ENCODE peak calls at places on chromosomes 6 and 20, in six cellular contexts. B, Y, F, Z, G and U are unnamed samples.

GRCh38 chr20:11948809-11949208 is 31.1 kb downstream of the BTBD3 start:
- DNase-seq in B (no peak), Y (no peak), F (no peak), Z (no peak), G (no peak), U (no peak)

GRCh38 chr6:125114248-125114858 is 39.2 kb upstream of the TPD52L1 start:
- DNase-seq in B (peak), Y (no peak), F (peak), Z (peak), G (no peak), U (peak)

GRCh38 chr20:41364967-41365765 is 1.5 kb downstream of the EMILIN3 start:
- DNase-seq in B (no peak), Y (no peak), F (no peak), Z (no peak), G (no peak), U (no peak)

GRCh38 chr6:106026748-106027147 is 59.4 kb upstream of the PRDM1 start:
- DNase-seq in B (no peak), Y (peak), F (no peak), Z (no peak), G (no peak), U (no peak)

GRCh38 chr20:41853803-41854202 is 235.6 kb upstream of the CHD6 start:
- DNase-seq in B (no peak), Y (no peak), F (no peak), Z (no peak), G (no peak), U (no peak)

GRCh38 chr6:107408714-107409113 is 50.6 kb downstream of the PDSS2 start:
- DNase-seq in B (no peak), Y (no peak), F (no peak), Z (no peak), G (no peak), U (no peak)

GRCh38 chr6:3542032-3542640 is 85.3 kb upstream of the SLC22A23 start:
- DNase-seq in B (no peak), Y (no peak), F (no peak), Z (no peak), G (no peak), U (no peak)

GRCh38 chr6:26124550-26125014 is 37.4 kb downstream of the HFE start:
- DNase-seq in B (no peak), Y (no peak), F (peak), Z (peak), G (no peak), U (no peak)

GRCh38 chr20:4130404-4131189 is 115.2 kb upstream of the RNF24 start:
- DNase-seq in B (peak), Y (no peak), F (no peak), Z (no peak), G (peak), U (no peak)

GRCh38 chr6:107314644-107315043 is 144.7 kb downstream of the PDSS2 start:
- DNase-seq in B (no peak), Y (no peak), F (no peak), Z (no peak), G (no peak), U (peak)

GRCh38 chr6:38801305-38801704 is 86.2 kb downstream of the DNAH8 start:
- DNase-seq in B (no peak), Y (no peak), F (no peak), Z (no peak), G (no peak), U (no peak)

GRCh38 chr6:34491091-34491430 is 25.2 kb downstream of the PACSIN1 start:
- DNase-seq in B (no peak), Y (no peak), F (no peak), Z (no peak), G (no peak), U (no peak)

GRCh38 chr6:148818939-148819575 is 72.2 kb downstream of the UST start:
- DNase-seq in B (no peak), Y (no peak), F (no peak), Z (peak), G (no peak), U (no peak)

GRCh38 chr6:154721460-154721859 is 11.8 kb upstream of the SCAF8 start:
- DNase-seq in B (no peak), Y (no peak), F (no peak), Z (no peak), G (no peak), U (no peak)

GRCh38 chr20:53943522-53944291 is 126.7 kb downstream of the BCAS1 start:
- DNase-seq in B (no peak), Y (no peak), F (no peak), Z (peak), G (no peak), U (peak)

GRCh38 chr6:29685718-29686326 is 4.9 kb upstream of the ZFP57 start:
- DNase-seq in B (no peak), Y (no peak), F (no peak), Z (peak), G (no peak), U (no peak)

GRCh38 chr6:122476131-122476530 is 4.5 kb upstream of the SERINC1 start:
- DNase-seq in B (peak), Y (no peak), F (no peak), Z (peak), G (peak), U (peak)

GRCh38 chr6:3001773-3002293 is 2.1 kb downstream of the NQO2 start:
- DNase-seq in B (peak), Y (no peak), F (peak), Z (peak), G (peak), U (peak)

GRCh38 chr6:68968301-68968649 is 333.2 kb downstream of the ADGRB3 start:
- DNase-seq in B (no peak), Y (no peak), F (no peak), Z (no peak), G (no peak), U (no peak)

GRCh38 chr20:63313349-63314014 is 20.5 kb downstream of the COL20A1 start:
- DNase-seq in B (no peak), Y (no peak), F (no peak), Z (no peak), G (no peak), U (no peak)

GRCh38 chr6:14542670-14543366 is 425.2 kb downstream of the CD83 start:
- DNase-seq in B (no peak), Y (peak), F (peak), Z (no peak), G (no peak), U (no peak)

GRCh38 chr20:63440366-63440955 is 32.0 kb downstream of the KCNQ2 start:
- DNase-seq in B (no peak), Y (no peak), F (no peak), Z (no peak), G (no peak), U (no peak)

GRCh38 chr20:62815066-62815991 is 1.5 kb upstream of the COL9A3 start:
- DNase-seq in B (no peak), Y (no peak), F (no peak), Z (peak), G (no peak), U (peak)

GRCh38 chr6:126112171-126112632 is 125.9 kb downstream of the TRMT11 start:
- DNase-seq in B (peak), Y (no peak), F (no peak), Z (no peak), G (peak), U (no peak)

GRCh38 chr6:47464052-47464451 is 13.5 kb upstream of the CD2AP start:
- DNase-seq in B (peak), Y (no peak), F (no peak), Z (no peak), G (no peak), U (no peak)

GRCh38 chr20:57281900-57282299 is 15.5 kb upstream of the BMP7 start:
- DNase-seq in B (no peak), Y (no peak), F (no peak), Z (no peak), G (no peak), U (no peak)

GRCh38 chr6:106519460-106520394 is 109.6 kb downstream of the RTN4IP1 start:
- DNase-seq in B (peak), Y (peak), F (peak), Z (no peak), G (peak), U (no peak)

GRCh38 chr20:24451992-24452391 is 17.4 kb upstream of the SYNDIG1 start:
- DNase-seq in B (no peak), Y (no peak), F (no peak), Z (no peak), G (no peak), U (no peak)

GRCh38 chr6:44697333-44697732 is 309.8 kb downstream of the CDC5L start:
- DNase-seq in B (no peak), Y (no peak), F (no peak), Z (peak), G (no peak), U (no peak)

GRCh38 chr20:64133951-64134407 is 26.6 kb upstream of the NPBWR2 start:
- DNase-seq in B (no peak), Y (no peak), F (no peak), Z (peak), G (no peak), U (no peak)

GRCh38 chr6:166936079-166936787 is 20.1 kb downstream of the RNASET2 start:
- DNase-seq in B (no peak), Y (no peak), F (no peak), Z (no peak), G (no peak), U (no peak)

GRCh38 chr6:159961523-159961922 is 7.4 kb upstream of the IGF2R start:
- DNase-seq in B (no peak), Y (no peak), F (peak), Z (no peak), G (no peak), U (no peak)

GRCh38 chr20:38227578-38228360 is 32.8 kb downstream of the KIAA1755 start:
- DNase-seq in B (no peak), Y (no peak), F (no peak), Z (no peak), G (no peak), U (no peak)

GRCh38 chr6:636488-636887 is 20.4 kb downstream of the HUS1B start:
- DNase-seq in B (no peak), Y (peak), F (no peak), Z (no peak), G (no peak), U (no peak)

GRCh38 chr6:87277123-87277522 is 45.3 kb upstream of the SMIM8 start:
- DNase-seq in B (peak), Y (no peak), F (no peak), Z (no peak), G (no peak), U (peak)

GRCh38 chr6:18245642-18246041 is 18.7 kb downstream of the DEK start:
- DNase-seq in B (no peak), Y (no peak), F (no peak), Z (no peak), G (no peak), U (no peak)

GRCh38 chr20:58268936-58269619 is 40.4 kb upstream of the RAB22A start:
- DNase-seq in B (no peak), Y (no peak), F (no peak), Z (no peak), G (no peak), U (no peak)

GRCh38 chr20:2866236-2866635 is 7.0 kb upstream of the PTPRA start:
- DNase-seq in B (no peak), Y (no peak), F (no peak), Z (no peak), G (no peak), U (no peak)

GRCh38 chr6:71134929-71135642 is 153.5 kb upstream of the OGFRL1 start:
- DNase-seq in B (peak), Y (no peak), F (no peak), Z (peak), G (no peak), U (peak)

GRCh38 chr20:62914970-62915457 is 11.3 kb downstream of the DIDO1 start:
- DNase-seq in B (peak), Y (no peak), F (no peak), Z (peak), G (no peak), U (peak)

GRCh38 chr6:97198181-97198580 is 84.8 kb downstream of the MMS22L start:
- DNase-seq in B (no peak), Y (no peak), F (no peak), Z (no peak), G (no peak), U (no peak)

GRCh38 chr6:97205936-97206335 is 77.1 kb downstream of the MMS22L start:
- DNase-seq in B (no peak), Y (no peak), F (no peak), Z (peak), G (no peak), U (no peak)

GRCh38 chr6:97207383-97207782 is 75.6 kb downstream of the MMS22L start:
- DNase-seq in B (no peak), Y (no peak), F (no peak), Z (no peak), G (no peak), U (no peak)

GRCh38 chr6:97203343-97203742 is 79.7 kb downstream of the MMS22L start:
- DNase-seq in B (no peak), Y (no peak), F (no peak), Z (no peak), G (no peak), U (no peak)
- TF ChIP-seq REST in B (no peak), Y (no peak), F (no peak), Z (no peak), G (no peak), U (no peak)

GRCh38 chr6:12467706-12468670 is 177.8 kb downstream of the EDN1 start:
- DNase-seq in B (no peak), Y (no peak), F (no peak), Z (no peak), G (no peak), U (no peak)
- TF ChIP-seq REST in B (no peak), Y (no peak), F (no peak), Z (no peak), G (no peak), U (no peak)

GRCh38 chr6:135939216-135939610 is 87.7 kb downstream of the PDE7B start:
- DNase-seq in B (no peak), Y (no peak), F (no peak), Z (no peak), G (no peak), U (no peak)
- TF ChIP-seq REST in B (no peak), Y (no peak), F (no peak), Z (no peak), G (no peak), U (no peak)

GRCh38 chr6:155853011-155853410 is 397.4 kb upstream of the NOX3 start:
- DNase-seq in B (no peak), Y (no peak), F (no peak), Z (no peak), G (no peak), U (no peak)

GRCh38 chr6:155854787-155855186 is 399.1 kb upstream of the NOX3 start:
- DNase-seq in B (no peak), Y (no peak), F (no peak), Z (no peak), G (no peak), U (no peak)

DNA sequence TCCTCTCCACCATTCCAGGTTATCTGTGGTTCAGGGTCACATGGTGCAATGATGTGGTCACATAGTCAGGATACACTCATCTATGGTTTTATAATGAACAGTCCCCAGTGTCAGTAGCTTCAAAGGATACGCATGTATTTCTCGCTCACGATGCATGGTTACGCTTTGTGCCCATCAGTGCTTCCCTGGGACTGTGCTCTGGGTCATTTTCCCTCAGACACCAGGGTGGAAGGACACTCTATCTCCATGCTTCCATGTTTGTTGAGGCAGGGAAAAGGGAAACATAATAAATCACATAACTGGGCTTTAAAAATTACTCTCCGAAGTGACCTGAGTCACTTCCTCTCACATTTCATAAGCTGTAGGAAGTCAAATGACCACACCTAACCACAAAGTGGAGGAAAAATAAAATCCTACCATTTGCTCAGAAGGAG is 394.8 kb upstream of the NOX3 start:
- DNase-seq in B (no peak), Y (no peak), F (peak), Z (no peak), G (peak), U (no peak)
- TF ChIP-seq REST in B (no peak), Y (no peak), F (no peak), Z (no peak), G (no peak), U (no peak)

DNA sequence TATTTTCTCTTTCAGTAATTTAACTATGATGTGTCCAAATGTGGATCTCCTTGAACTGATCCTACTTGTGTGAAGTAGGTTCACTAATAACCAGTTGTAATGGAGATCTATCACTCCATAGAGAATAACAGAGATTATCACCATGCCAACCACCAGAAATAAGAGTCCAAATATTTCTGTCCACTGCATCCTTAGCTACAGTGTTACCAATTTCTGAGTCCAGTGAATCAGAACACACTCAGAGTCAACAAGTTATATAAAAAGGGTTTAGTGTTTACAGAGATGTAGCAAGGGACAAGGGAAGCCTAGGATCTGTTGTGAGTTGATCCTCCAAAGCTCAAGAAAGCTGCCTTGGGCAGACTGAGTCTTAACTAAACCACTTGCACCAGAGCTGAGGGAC is 882.8 kb downstream of the TBC1D32 start:
- DNase-seq in B (no peak), Y (no peak), F (no peak), Z (no peak), G (no peak), U (no peak)
- TF ChIP-seq REST in B (no peak), Y (no peak), F (no peak), Z (no peak), G (no peak), U (no peak)

GRCh38 chr20:1295276-1295930 is 29.3 kb downstream of the SNPH start:
- DNase-seq in B (no peak), Y (no peak), F (no peak), Z (no peak), G (no peak), U (no peak)

GRCh38 chr20:1296117-1296610 is 30.1 kb downstream of the SNPH start:
- DNase-seq in B (no peak), Y (no peak), F (no peak), Z (no peak), G (no peak), U (no peak)

GRCh38 chr20:1298166-1298565 is 30.8 kb downstream of the SDCBP2 start:
- DNase-seq in B (no peak), Y (no peak), F (no peak), Z (no peak), G (no peak), U (no peak)

GRCh38 chr20:1297486-1297885 is 31.4 kb downstream of the SNPH start:
- DNase-seq in B (no peak), Y (no peak), F (no peak), Z (no peak), G (no peak), U (no peak)

DNA sequence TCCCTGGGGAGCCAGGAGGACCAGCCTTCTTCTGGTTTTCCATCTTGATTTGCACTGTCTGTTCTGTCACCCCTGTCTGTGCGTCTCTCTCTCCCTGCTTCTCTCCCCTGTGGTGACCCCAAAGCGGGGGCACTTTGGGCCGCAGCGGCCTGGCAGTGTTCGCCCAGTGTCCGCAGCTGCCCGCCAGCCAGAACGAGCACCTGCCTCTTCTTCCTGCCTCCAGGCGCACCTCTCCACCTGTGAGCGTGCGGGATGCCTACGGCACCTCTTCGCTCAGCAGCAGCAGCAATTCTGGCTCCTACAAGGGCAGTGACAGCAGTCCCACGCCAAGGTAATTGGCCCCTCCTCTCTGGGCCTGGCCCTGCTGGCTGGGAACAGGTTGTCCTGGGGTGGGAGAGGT is 30.8 kb downstream of the SNPH start:
- DNase-seq in B (no peak), Y (no peak), F (no peak), Z (no peak), G (no peak), U (no peak)
- TF ChIP-seq REST in B (no peak), Y (no peak), F (no peak), Z (no peak), G (no peak), U (no peak)

GRCh38 chr6:169174516-169175359 is 78.9 kb downstream of the THBS2 start:
- DNase-seq in B (no peak), Y (no peak), F (no peak), Z (no peak), G (no peak), U (no peak)
- TF ChIP-seq REST in B (no peak), Y (no peak), F (no peak), Z (no peak), G (no peak), U (no peak)

GRCh38 chr6:134787261-134787871 is 162.5 kb downstream of the ALDH8A1 start:
- DNase-seq in B (peak), Y (no peak), F (peak), Z (no peak), G (peak), U (no peak)
- TF ChIP-seq REST in B (no peak), Y (no peak), F (no peak), Z (no peak), G (no peak), U (no peak)

DNA sequence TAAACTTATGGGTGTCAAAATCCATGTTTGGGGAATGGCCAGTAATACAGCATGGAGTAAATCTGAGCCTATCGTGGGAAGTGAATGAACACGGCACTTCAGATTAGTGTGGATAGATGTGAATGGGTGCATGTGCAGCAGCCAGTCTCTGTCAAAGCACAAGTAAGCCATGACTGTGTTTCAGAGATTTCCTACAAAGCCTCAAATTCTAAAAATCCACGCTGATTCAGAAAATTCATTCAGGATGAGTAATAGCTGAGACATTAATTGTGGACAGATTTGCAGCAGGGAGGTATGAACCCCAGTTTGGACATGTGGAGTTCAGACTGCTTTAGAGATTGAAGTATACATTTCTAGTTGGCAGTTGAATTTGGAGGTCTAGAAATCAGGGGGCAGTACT is 115.1 kb downstream of the QKI start:
- DNase-seq in B (peak), Y (no peak), F (no peak), Z (no peak), G (no peak), U (no peak)
- TF ChIP-seq REST in B (no peak), Y (no peak), F (no peak), Z (no peak), G (no peak), U (no peak)